ENCODE peak calls at places on chromosomes 6 and 20, in six cellular contexts. V is SJSA1; A is activated naive CD4-positive, alpha-beta T cell; G is CD8-positive, alpha-beta memory T cell; Z is memory B cell; F is stimulated activated CD4-positive, alpha-beta T cell treated with anti-CD3 and anti-CD28 coated beads, TNF-alpha, amount 100 ng/mL, for 48 hours. P is an unnamed sample.

GRCh38 chr20:34970193-34971037 is 14.7 kb downstream of the MYH7B start:
- DNase-seq in V (no peak), A (no peak), G (no peak), Z (no peak), F (no peak), P (no peak)

GRCh38 chr6:90319044-90319443 is 22.4 kb upstream of the BACH2 start:
- DNase-seq in V (no peak), G (no peak), Z (no peak), A (no peak), F (no peak), P (no peak)

GRCh38 chr6:87825865-87826264 is 123.8 kb upstream of the AKIRIN2 start:
- DNase-seq in V (no peak), A (no peak), G (no peak), Z (no peak), F (no peak), P (no peak)

GRCh38 chr6:147087641-147088040 is 116.6 kb upstream of the STXBP5 start:
- DNase-seq in G (no peak), A (no peak), Z (no peak), V (no peak), F (no peak), P (no peak)

GRCh38 chr20:49510562-49511117 is 28.2 kb upstream of the KCNB1 start:
- DNase-seq in F (no peak), A (no peak), V (no peak), Z (no peak), G (no peak), P (no peak)

GRCh38 chr6:6674872-6675271 is 86.4 kb downstream of the LY86 start:
- DNase-seq in V (no peak), Z (no peak), G (no peak), A (no peak), F (no peak), P (no peak)

GRCh38 chr6:14458669-14459266 is 341.2 kb downstream of the CD83 start:
- DNase-seq in A (no peak), F (no peak), V (no peak), Z (no peak), G (no peak), P (no peak)

GRCh38 chr6:125986956-125987617 is 747 bp downstream of the TRMT11 start:
- DNase-seq in A (peak), Z (no peak), G (no peak), V (no peak), F (no peak), P (peak)

GRCh38 chr20:18224968-18225568 is 63.3 kb upstream of the ZNF133 start:
- DNase-seq in V (peak), A (no peak), G (no peak), F (no peak), Z (no peak), P (no peak)

GRCh38 chr6:57075092-57075491 is 14.9 kb upstream of the ZNF451 start:
- DNase-seq in A (no peak), Z (no peak), G (no peak), V (no peak), F (no peak), P (no peak)

GRCh38 chr20:48601798-48602197 is 226.0 kb downstream of the PREX1 start:
- DNase-seq in Z (no peak), G (no peak), V (peak), F (no peak), A (no peak), P (no peak)

GRCh38 chr6:28383235-28384142 is 16.1 kb downstream of the ZSCAN12 start:
- DNase-seq in G (no peak), F (no peak), V (no peak), Z (peak), A (peak), P (peak)

GRCh38 chr6:56841751-56842150 is 113.2 kb upstream of the BEND6 start:
- DNase-seq in G (no peak), V (no peak), A (no peak), F (no peak), Z (no peak), P (no peak)

P was measured in SW 1271.